ENCODE peak calls at places on chromosomes 13 and 19, in six cellular contexts. F is pancreas, X is suprapubic skin, E is cardiac muscle cell, Z is HepG2, I is mammary epithelial cell. G is an unnamed sample.
A peak's percentile ranks its signal among the peaks of the same experiment; 100 is the strongest.

GRCh38 chr13:67515895-67516294 is 285.8 kb upstream of the PCDH9 start:
- DNase-seq in I (no peak), X (no peak), E (no peak), F (no peak), Z (no peak), G (no peak)

GRCh38 chr13:39876258-39876657 is 220.8 kb downstream of the COG6 start:
- DNase-seq in E (peak; percentile 85), F (no peak), Z (no peak), I (peak; percentile 91), X (no peak), G (no peak)

GRCh38 chr13:112251930-112252585 is 124.1 kb upstream of the SPACA7 start:
- DNase-seq in X (no peak), E (no peak), F (no peak), I (no peak), Z (no peak), G (no peak)

GRCh38 chr19:19137556-19138109 is 645 bp downstream of the TMEM161A start:
- DNase-seq in I (no peak), Z (no peak), X (no peak), F (peak; percentile 22), E (peak; percentile 25), G (no peak)

GRCh38 chr19:50925734-50926133 is 14.5 kb upstream of the KLK4 start:
- DNase-seq in X (no peak), F (no peak), Z (no peak), I (peak; percentile 80), E (peak; percentile 31), G (no peak)

GRCh38 chr19:52665529-52665928 is 27.4 kb upstream of the ZNF83 start:
- DNase-seq in X (no peak), I (peak; percentile 70), F (no peak), E (no peak), Z (no peak), G (no peak)

GRCh38 chr19:40762754-40763153 is 11.8 kb downstream of the SNRPA start:
- DNase-seq in F (no peak), I (no peak), E (no peak), X (no peak), Z (no peak), G (no peak)

GRCh38 chr13:44159633-44160279 is 213.9 kb upstream of the SERP2 start:
- DNase-seq in X (no peak), E (no peak), F (no peak), I (peak; percentile 98), Z (no peak), G (no peak)

GRCh38 chr13:30963794-30964193 is 31.3 kb downstream of the TEX26 start:
- DNase-seq in E (peak; percentile 65), X (no peak), I (peak; percentile 4), F (peak; percentile 27), Z (no peak), G (no peak)

GRCh38 chr13:28716511-28716910 is 2.3 kb downstream of the SLC46A3 start:
- DNase-seq in X (no peak), I (peak; percentile 78), Z (no peak), E (peak; percentile 88), F (peak; percentile 57), G (no peak)

GRCh38 chr19:46745030-46745429 is 827 bp upstream of the FKRP start:
- DNase-seq in X (no peak), F (no peak), E (no peak), I (no peak), Z (no peak), G (no peak)

GRCh38 chr13:71799320-71799719 is 67.7 kb downstream of the DACH1 start:
- DNase-seq in I (no peak), Z (no peak), E (no peak), F (no peak), X (no peak), G (no peak)

GRCh38 chr19:49200238-49200862 is 42.8 kb downstream of the TRPM4 start:
- DNase-seq in F (no peak), X (no peak), E (no peak), I (no peak), Z (no peak), G (no peak)

GRCh38 chr13:111459803-111460547 is 139.5 kb downstream of the TEX29 start:
- DNase-seq in E (no peak), F (no peak), I (no peak), X (no peak), Z (no peak), G (no peak)

GRCh38 chr19:20233105-20233504 is 66.1 kb downstream of the ZNF486 start:
- DNase-seq in I (no peak), Z (no peak), F (peak; percentile 15), X (no peak), E (no peak), G (no peak)

DNA sequence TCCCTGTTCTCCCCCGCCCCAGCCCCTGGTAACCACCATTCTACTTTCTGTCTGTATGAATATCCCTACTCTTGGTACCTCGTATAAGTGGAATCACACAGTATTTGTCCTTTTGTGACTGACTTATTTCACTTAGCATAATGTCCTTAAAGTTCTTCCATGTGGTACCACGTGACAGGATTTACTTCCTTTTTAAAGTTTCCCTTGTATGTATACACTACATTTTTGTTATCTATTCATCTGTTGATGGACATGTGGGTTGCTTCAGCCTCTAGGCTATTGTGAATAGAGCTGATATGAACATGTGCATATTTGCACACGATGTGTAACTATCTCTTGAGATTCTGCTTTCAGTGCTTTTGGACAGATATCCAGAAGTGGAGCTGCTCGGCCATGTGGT is 59.6 kb upstream of the GJB6 start:
- DNase-seq in I (no peak), X (no peak), E (no peak), F (no peak), Z (no peak), G (no peak)
- H3K27ac ChIP-seq in I (no peak overlapping the region), X (no peak overlapping the region), E (no peak overlapping the region), F (no peak overlapping the region), Z (no peak overlapping the region), G (no peak overlapping the region)

GRCh38 chr19:2624537-2625091 is 77.9 kb downstream of the GNG7 start:
- DNase-seq in X (no peak), F (peak; percentile 58), I (no peak), E (no peak), Z (peak; percentile 48), G (no peak)
- H3K27ac ChIP-seq in X (no peak overlapping the region), F (no peak overlapping the region), I (no peak overlapping the region), E (peak overlapping the region; percentile 68), Z (no peak overlapping the region), G (no peak overlapping the region)

GRCh38 chr13:25859528-25859927 is 192.3 kb downstream of the SHISA2 start:
- DNase-seq in Z (no peak), F (no peak), X (no peak), E (no peak), I (peak; percentile 66), G (no peak)
- H3K27ac ChIP-seq in Z (no peak overlapping the region), F (no peak overlapping the region), X (no peak overlapping the region), E (no peak overlapping the region), I (peak overlapping the region; percentile 90), G (no peak overlapping the region)

DNA sequence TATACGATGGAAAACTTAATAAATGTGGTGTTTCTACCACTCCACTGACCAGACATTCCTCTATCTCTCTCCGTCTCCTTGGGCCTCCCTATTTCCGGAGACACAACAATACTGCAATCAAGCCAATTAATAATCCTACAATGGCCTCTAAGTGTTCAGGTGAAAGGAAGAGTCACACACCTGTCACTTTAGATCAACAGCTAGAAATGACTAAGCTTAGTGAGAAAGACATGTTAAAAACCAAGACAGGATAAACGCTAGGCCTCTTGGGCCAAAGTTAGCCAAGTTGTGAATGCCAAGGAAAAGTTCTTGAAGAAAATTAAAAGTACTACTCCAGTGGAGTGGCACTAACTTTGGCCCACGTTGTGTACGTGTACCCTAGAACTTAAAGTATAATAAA is 22.5 kb downstream of the ZDHHC20 start:
- DNase-seq in E (no peak), X (no peak), Z (no peak), F (no peak), I (no peak), G (no peak)
- H3K27ac ChIP-seq in E (no peak overlapping the region), X (peak overlapping the region; percentile 79), Z (no peak overlapping the region), F (no peak overlapping the region), I (peak overlapping the region; percentile 83), G (peak overlapping the region; percentile 75)

DNA sequence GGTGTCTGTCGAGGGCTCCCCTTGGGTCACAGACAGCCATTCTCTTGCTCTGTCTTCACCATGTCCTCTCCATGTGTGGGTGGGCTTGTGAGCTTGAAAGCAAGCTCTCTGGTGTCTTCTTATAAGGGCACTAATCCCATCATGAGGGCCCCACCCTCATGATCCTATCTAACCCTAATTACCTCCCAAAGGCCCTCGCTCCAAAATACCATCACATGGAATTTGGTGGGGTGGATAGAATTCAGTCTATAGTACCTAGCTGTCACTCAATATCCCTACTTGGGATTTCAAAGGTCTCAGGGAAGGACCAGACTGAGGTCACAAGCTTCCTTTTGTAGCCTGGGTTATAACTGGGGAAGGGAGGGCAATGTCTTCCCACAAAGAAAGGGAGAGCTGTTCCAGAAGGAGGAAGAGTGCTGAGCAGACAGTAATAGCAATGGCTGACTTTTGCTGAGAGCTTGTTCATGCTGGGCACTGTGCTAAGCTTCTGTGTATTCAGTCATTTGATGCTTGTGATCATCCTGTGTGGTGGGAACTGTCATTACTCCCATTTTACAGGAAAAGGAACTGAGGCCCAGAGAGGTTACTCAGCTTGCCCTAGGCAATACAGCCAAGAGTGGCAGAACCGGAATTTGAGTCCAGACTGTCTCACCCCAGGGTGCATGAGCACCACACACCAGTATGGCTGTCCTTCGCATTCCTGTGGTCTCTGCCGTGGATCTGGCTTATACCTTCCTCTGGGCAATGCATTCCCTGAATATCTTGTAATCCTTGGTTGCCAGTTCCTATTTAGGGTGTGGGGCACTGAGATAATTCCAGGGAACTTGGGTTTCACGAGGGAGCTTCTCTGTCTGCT is 8.2 kb downstream of the FXYD5 start:
- DNase-seq in F (no peak), Z (no peak), I (peak; percentile 95), X (peak; percentile 24), E (no peak), G (no peak)
- H3K27ac ChIP-seq in F (no peak overlapping the region), Z (no peak overlapping the region), I (peak overlapping the region; percentile 68), X (no peak overlapping the region), E (no peak overlapping the region), G (no peak overlapping the region)

G was measured in substantia nigra.